ENCODE peak calls at places on chromosome 14, in eight cellular contexts. One of them, this sample, is unnamed.

GRCh38 chr14:85824526-85824925 is 294.6 kb downstream of the FLRT2 start:
- DNase-seq in activated CD4-positive, alpha-beta T cell treated with anti-CD3 and anti-CD28 coated beads, Interleukin-2, amount 10 ng/mL, durations not matched to agents 7 days and 5 days: no peak
- DNase-seq in activated T-helper 1 cell treated with anti-CD3 and anti-CD28 coated beads, Interleukin-12 subunit alpha, Interleukin-12 subunit beta, Interleukin-2, Interleukin-4 antibody, amounts not matched to agents 30 ng/mL and 10 ng/mL and 1 ng/mL, durations not matched to agents 14 hours and 24 hours and 36 hours: no peak
- DNase-seq in ureter: no peak
- DNase-seq in NCI-H1436: peak; percentile 52
- DNase-seq in stimulated activated naive CD4-positive, alpha-beta T cell: no peak
- DNase-seq in NCI-H2171: no peak
- DNase-seq in astrocyte of the hippocampus: no peak
- DNase-seq in this sample: no peak

GRCh38 chr14:44112774-44113460 is 394.2 kb downstream of the FSCB start:
- DNase-seq in NCI-H2171: no peak
- DNase-seq in NCI-H1436: no peak
- DNase-seq in astrocyte of the hippocampus: no peak
- DNase-seq in stimulated activated naive CD4-positive, alpha-beta T cell: no peak
- DNase-seq in activated T-helper 1 cell treated with anti-CD3 and anti-CD28 coated beads, Interleukin-12 subunit alpha, Interleukin-12 subunit beta, Interleukin-2, Interleukin-4 antibody, amounts not matched to agents 30 ng/mL and 10 ng/mL and 1 ng/mL, durations not matched to agents 14 hours and 24 hours and 36 hours: no peak
- DNase-seq in activated CD4-positive, alpha-beta T cell treated with anti-CD3 and anti-CD28 coated beads, Interleukin-2, amount 10 ng/mL, durations not matched to agents 7 days and 5 days: no peak
- DNase-seq in ureter: no peak
- DNase-seq in this sample: no peak

GRCh38 chr14:103361868-103362267 is 23.3 kb upstream of the MARK3 start:
- DNase-seq in NCI-H2171: no peak
- DNase-seq in activated CD4-positive, alpha-beta T cell treated with anti-CD3 and anti-CD28 coated beads, Interleukin-2, amount 10 ng/mL, durations not matched to agents 7 days and 5 days: no peak
- DNase-seq in astrocyte of the hippocampus: peak; percentile 72
- DNase-seq in ureter: no peak
- DNase-seq in activated T-helper 1 cell treated with anti-CD3 and anti-CD28 coated beads, Interleukin-12 subunit alpha, Interleukin-12 subunit beta, Interleukin-2, Interleukin-4 antibody, amounts not matched to agents 30 ng/mL and 10 ng/mL and 1 ng/mL, durations not matched to agents 14 hours and 24 hours and 36 hours: no peak
- DNase-seq in NCI-H1436: no peak
- DNase-seq in stimulated activated naive CD4-positive, alpha-beta T cell: no peak
- DNase-seq in this sample: no peak

GRCh38 chr14:59918824-59919581 is 941 bp upstream of the LRRC9 start:
- DNase-seq in ureter: no peak
- DNase-seq in NCI-H1436: peak; percentile 2
- DNase-seq in stimulated activated naive CD4-positive, alpha-beta T cell: peak; percentile 12
- DNase-seq in astrocyte of the hippocampus: peak; percentile 71
- DNase-seq in NCI-H2171: peak; percentile 55
- DNase-seq in activated T-helper 1 cell treated with anti-CD3 and anti-CD28 coated beads, Interleukin-12 subunit alpha, Interleukin-12 subunit beta, Interleukin-2, Interleukin-4 antibody, amounts not matched to agents 30 ng/mL and 10 ng/mL and 1 ng/mL, durations not matched to agents 14 hours and 24 hours and 36 hours: no peak
- DNase-seq in activated CD4-positive, alpha-beta T cell treated with anti-CD3 and anti-CD28 coated beads, Interleukin-2, amount 10 ng/mL, durations not matched to agents 7 days and 5 days: no peak
- DNase-seq in this sample: peak; percentile 58

GRCh38 chr14:91396959-91397815 is 20.4 kb downstream of the CCDC88C start:
- DNase-seq in NCI-H1436: no peak
- DNase-seq in activated CD4-positive, alpha-beta T cell treated with anti-CD3 and anti-CD28 coated beads, Interleukin-2, amount 10 ng/mL, durations not matched to agents 7 days and 5 days: peak; percentile 84
- DNase-seq in NCI-H2171: peak; percentile 47
- DNase-seq in ureter: peak; percentile 71
- DNase-seq in astrocyte of the hippocampus: no peak
- DNase-seq in stimulated activated naive CD4-positive, alpha-beta T cell: peak; percentile 67
- DNase-seq in activated T-helper 1 cell treated with anti-CD3 and anti-CD28 coated beads, Interleukin-12 subunit alpha, Interleukin-12 subunit beta, Interleukin-2, Interleukin-4 antibody, amounts not matched to agents 30 ng/mL and 10 ng/mL and 1 ng/mL, durations not matched to agents 14 hours and 24 hours and 36 hours: peak; percentile 54
- DNase-seq in this sample: no peak

GRCh38 chr14:62694075-62694474 is 351.2 kb downstream of the KCNH5 start:
- DNase-seq in stimulated activated naive CD4-positive, alpha-beta T cell: no peak
- DNase-seq in astrocyte of the hippocampus: peak; percentile 88
- DNase-seq in NCI-H1436: no peak
- DNase-seq in NCI-H2171: no peak
- DNase-seq in ureter: no peak
- DNase-seq in activated T-helper 1 cell treated with anti-CD3 and anti-CD28 coated beads, Interleukin-12 subunit alpha, Interleukin-12 subunit beta, Interleukin-2, Interleukin-4 antibody, amounts not matched to agents 30 ng/mL and 10 ng/mL and 1 ng/mL, durations not matched to agents 14 hours and 24 hours and 36 hours: no peak
- DNase-seq in activated CD4-positive, alpha-beta T cell treated with anti-CD3 and anti-CD28 coated beads, Interleukin-2, amount 10 ng/mL, durations not matched to agents 7 days and 5 days: no peak
- DNase-seq in this sample: no peak

GRCh38 chr14:68470361-68470760 is 322.5 kb downstream of the ZFP36L1 start:
- DNase-seq in stimulated activated naive CD4-positive, alpha-beta T cell: no peak
- DNase-seq in activated T-helper 1 cell treated with anti-CD3 and anti-CD28 coated beads, Interleukin-12 subunit alpha, Interleukin-12 subunit beta, Interleukin-2, Interleukin-4 antibody, amounts not matched to agents 30 ng/mL and 10 ng/mL and 1 ng/mL, durations not matched to agents 14 hours and 24 hours and 36 hours: no peak
- DNase-seq in NCI-H2171: no peak
- DNase-seq in astrocyte of the hippocampus: no peak
- DNase-seq in activated CD4-positive, alpha-beta T cell treated with anti-CD3 and anti-CD28 coated beads, Interleukin-2, amount 10 ng/mL, durations not matched to agents 7 days and 5 days: no peak
- DNase-seq in NCI-H1436: no peak
- DNase-seq in ureter: no peak
- DNase-seq in this sample: no peak

GRCh38 chr14:32256606-32257005 is 53.5 kb upstream of the RNU6-8 start:
- DNase-seq in activated T-helper 1 cell treated with anti-CD3 and anti-CD28 coated beads, Interleukin-12 subunit alpha, Interleukin-12 subunit beta, Interleukin-2, Interleukin-4 antibody, amounts not matched to agents 30 ng/mL and 10 ng/mL and 1 ng/mL, durations not matched to agents 14 hours and 24 hours and 36 hours: no peak
- DNase-seq in activated CD4-positive, alpha-beta T cell treated with anti-CD3 and anti-CD28 coated beads, Interleukin-2, amount 10 ng/mL, durations not matched to agents 7 days and 5 days: no peak
- DNase-seq in ureter: no peak
- DNase-seq in NCI-H1436: no peak
- DNase-seq in astrocyte of the hippocampus: no peak
- DNase-seq in stimulated activated naive CD4-positive, alpha-beta T cell: no peak
- DNase-seq in NCI-H2171: no peak
- DNase-seq in this sample: no peak

GRCh38 chr14:94334837-94335236 is 11.7 kb upstream of the SERPINA6 start:
- DNase-seq in ureter: no peak
- DNase-seq in stimulated activated naive CD4-positive, alpha-beta T cell: no peak
- DNase-seq in astrocyte of the hippocampus: peak; percentile 26
- DNase-seq in activated T-helper 1 cell treated with anti-CD3 and anti-CD28 coated beads, Interleukin-12 subunit alpha, Interleukin-12 subunit beta, Interleukin-2, Interleukin-4 antibody, amounts not matched to agents 30 ng/mL and 10 ng/mL and 1 ng/mL, durations not matched to agents 14 hours and 24 hours and 36 hours: no peak
- DNase-seq in NCI-H2171: no peak
- DNase-seq in activated CD4-positive, alpha-beta T cell treated with anti-CD3 and anti-CD28 coated beads, Interleukin-2, amount 10 ng/mL, durations not matched to agents 7 days and 5 days: no peak
- DNase-seq in NCI-H1436: no peak
- DNase-seq in this sample: no peak

GRCh38 chr14:33165144-33165925 is 226.7 kb downstream of the NPAS3 start:
- DNase-seq in NCI-H2171: no peak
- DNase-seq in ureter: no peak
- DNase-seq in activated CD4-positive, alpha-beta T cell treated with anti-CD3 and anti-CD28 coated beads, Interleukin-2, amount 10 ng/mL, durations not matched to agents 7 days and 5 days: no peak
- DNase-seq in activated T-helper 1 cell treated with anti-CD3 and anti-CD28 coated beads, Interleukin-12 subunit alpha, Interleukin-12 subunit beta, Interleukin-2, Interleukin-4 antibody, amounts not matched to agents 30 ng/mL and 10 ng/mL and 1 ng/mL, durations not matched to agents 14 hours and 24 hours and 36 hours: no peak
- DNase-seq in astrocyte of the hippocampus: peak; percentile 74
- DNase-seq in NCI-H1436: no peak
- DNase-seq in stimulated activated naive CD4-positive, alpha-beta T cell: no peak
- DNase-seq in this sample: no peak

GRCh38 chr14:91127411-91127810 is 13.5 kb downstream of the DGLUCY start:
- DNase-seq in NCI-H2171: no peak
- DNase-seq in activated CD4-positive, alpha-beta T cell treated with anti-CD3 and anti-CD28 coated beads, Interleukin-2, amount 10 ng/mL, durations not matched to agents 7 days and 5 days: no peak
- DNase-seq in stimulated activated naive CD4-positive, alpha-beta T cell: no peak
- DNase-seq in NCI-H1436: no peak
- DNase-seq in ureter: peak; percentile 86
- DNase-seq in astrocyte of the hippocampus: no peak
- DNase-seq in activated T-helper 1 cell treated with anti-CD3 and anti-CD28 coated beads, Interleukin-12 subunit alpha, Interleukin-12 subunit beta, Interleukin-2, Interleukin-4 antibody, amounts not matched to agents 30 ng/mL and 10 ng/mL and 1 ng/mL, durations not matched to agents 14 hours and 24 hours and 36 hours: no peak
- DNase-seq in this sample: no peak

GRCh38 chr14:58098507-58098906 is 53.5 kb downstream of the ARMH4 start:
- DNase-seq in NCI-H2171: no peak
- DNase-seq in activated CD4-positive, alpha-beta T cell treated with anti-CD3 and anti-CD28 coated beads, Interleukin-2, amount 10 ng/mL, durations not matched to agents 7 days and 5 days: no peak
- DNase-seq in activated T-helper 1 cell treated with anti-CD3 and anti-CD28 coated beads, Interleukin-12 subunit alpha, Interleukin-12 subunit beta, Interleukin-2, Interleukin-4 antibody, amounts not matched to agents 30 ng/mL and 10 ng/mL and 1 ng/mL, durations not matched to agents 14 hours and 24 hours and 36 hours: no peak
- DNase-seq in ureter: no peak
- DNase-seq in NCI-H1436: peak; percentile 24
- DNase-seq in stimulated activated naive CD4-positive, alpha-beta T cell: no peak
- DNase-seq in astrocyte of the hippocampus: no peak
- DNase-seq in this sample: no peak

GRCh38 chr14:97095269-97095668 is 298.1 kb downstream of the VRK1 start:
- DNase-seq in ureter: no peak
- DNase-seq in astrocyte of the hippocampus: no peak
- DNase-seq in activated T-helper 1 cell treated with anti-CD3 and anti-CD28 coated beads, Interleukin-12 subunit alpha, Interleukin-12 subunit beta, Interleukin-2, Interleukin-4 antibody, amounts not matched to agents 30 ng/mL and 10 ng/mL and 1 ng/mL, durations not matched to agents 14 hours and 24 hours and 36 hours: no peak
- DNase-seq in NCI-H1436: no peak
- DNase-seq in activated CD4-positive, alpha-beta T cell treated with anti-CD3 and anti-CD28 coated beads, Interleukin-2, amount 10 ng/mL, durations not matched to agents 7 days and 5 days: no peak
- DNase-seq in stimulated activated naive CD4-positive, alpha-beta T cell: no peak
- DNase-seq in NCI-H2171: no peak
- DNase-seq in this sample: no peak

GRCh38 chr14:89231426-89232113 is 185.5 kb downstream of the FOXN3 start:
- DNase-seq in stimulated activated naive CD4-positive, alpha-beta T cell: no peak
- DNase-seq in astrocyte of the hippocampus: no peak
- DNase-seq in activated CD4-positive, alpha-beta T cell treated with anti-CD3 and anti-CD28 coated beads, Interleukin-2, amount 10 ng/mL, durations not matched to agents 7 days and 5 days: no peak
- DNase-seq in NCI-H1436: no peak
- DNase-seq in ureter: no peak
- DNase-seq in NCI-H2171: no peak
- DNase-seq in activated T-helper 1 cell treated with anti-CD3 and anti-CD28 coated beads, Interleukin-12 subunit alpha, Interleukin-12 subunit beta, Interleukin-2, Interleukin-4 antibody, amounts not matched to agents 30 ng/mL and 10 ng/mL and 1 ng/mL, durations not matched to agents 14 hours and 24 hours and 36 hours: no peak
- DNase-seq in this sample: no peak

GRCh38 chr14:53943751-53944083 is 12.9 kb downstream of the BMP4 start:
- DNase-seq in astrocyte of the hippocampus: no peak
- DNase-seq in stimulated activated naive CD4-positive, alpha-beta T cell: no peak
- DNase-seq in activated CD4-positive, alpha-beta T cell treated with anti-CD3 and anti-CD28 coated beads, Interleukin-2, amount 10 ng/mL, durations not matched to agents 7 days and 5 days: no peak
- DNase-seq in NCI-H2171: no peak
- DNase-seq in NCI-H1436: no peak
- DNase-seq in ureter: no peak
- DNase-seq in activated T-helper 1 cell treated with anti-CD3 and anti-CD28 coated beads, Interleukin-12 subunit alpha, Interleukin-12 subunit beta, Interleukin-2, Interleukin-4 antibody, amounts not matched to agents 30 ng/mL and 10 ng/mL and 1 ng/mL, durations not matched to agents 14 hours and 24 hours and 36 hours: no peak
- DNase-seq in this sample: no peak

GRCh38 chr14:24403294-24404013 is 4.7 kb downstream of the NYNRIN start:
- DNase-seq in NCI-H2171: no peak
- DNase-seq in activated CD4-positive, alpha-beta T cell treated with anti-CD3 and anti-CD28 coated beads, Interleukin-2, amount 10 ng/mL, durations not matched to agents 7 days and 5 days: no peak
- DNase-seq in activated T-helper 1 cell treated with anti-CD3 and anti-CD28 coated beads, Interleukin-12 subunit alpha, Interleukin-12 subunit beta, Interleukin-2, Interleukin-4 antibody, amounts not matched to agents 30 ng/mL and 10 ng/mL and 1 ng/mL, durations not matched to agents 14 hours and 24 hours and 36 hours: no peak
- DNase-seq in ureter: no peak
- DNase-seq in astrocyte of the hippocampus: peak; percentile 23
- DNase-seq in NCI-H1436: no peak
- DNase-seq in stimulated activated naive CD4-positive, alpha-beta T cell: no peak
- DNase-seq in this sample: no peak